ENCODE peak calls at places on chromosomes 4 and X, in ten cellular contexts. Z, P, M, Q, G, X, I, E, F and H are unnamed samples.

GRCh38 chr4:15755321-15755750 is 22.8 kb upstream of the CD38 start:
- DNase-seq in Q (no peak), Z (peak), F (no peak), X (peak), M (peak), E (no peak), P (no peak), I (no peak), G (peak), H (no peak)

GRCh38 chr4:60619531-60620305 is 580.4 kb upstream of the ADGRL3 start:
- DNase-seq in I (no peak), M (no peak), Z (peak), G (no peak), F (no peak), E (no peak), P (no peak), X (no peak), Q (no peak), H (no peak)

GRCh38 chr4:168221298-168221697 is 97.3 kb downstream of the DDX60 start:
- DNase-seq in M (no peak), X (peak), Z (peak), G (no peak), F (no peak), P (no peak), I (peak), Q (no peak), E (no peak), H (no peak)

GRCh38 chrX:153572601-153573000 is 26.3 kb downstream of the CCNQ start:
- DNase-seq in G (no peak), F (no peak), Z (no peak), E (no peak), M (no peak), I (no peak), P (no peak), Q (no peak), X (no peak), H (no peak)

GRCh38 chr4:89254847-89255246 is 52.8 kb downstream of the GPRIN3 start:
- DNase-seq in I (no peak), Q (peak), G (no peak), M (peak), Z (peak), X (peak), P (no peak), E (peak), F (no peak), H (peak)

GRCh38 chr4:151809716-151810115 is 48.9 kb upstream of the GATB start:
- DNase-seq in I (no peak), F (no peak), P (no peak), M (no peak), Q (no peak), E (no peak), Z (no peak), G (no peak), X (no peak), H (no peak)

GRCh38 chr4:169254546-169254983 is 16.2 kb downstream of the SH3RF1 start:
- DNase-seq in M (no peak), I (no peak), P (no peak), Q (no peak), X (peak), Z (peak), G (no peak), F (no peak), E (no peak), H (no peak)

GRCh38 chr4:148980782-148981181 is 538.6 kb upstream of the NR3C2 start:
- DNase-seq in I (no peak), X (no peak), F (no peak), P (no peak), Z (no peak), M (no peak), Q (no peak), G (no peak), E (no peak), H (no peak)